ENCODE peak calls at places on chromosome 9, in seven cellular contexts. L is H1, E is HCT116, N is K562, X is SK-N-SH, M is GM12878, U is HepG2. V is an unnamed sample.

GRCh38 chr9:98971915-98972223 is 28.2 kb downstream of the COL15A1 start:
- DNase-seq in L (no peak), E (no peak), N (peak), X (no peak), M (no peak), U (no peak), V (no peak)

GRCh38 chr9:133130721-133131244 is 9.7 kb upstream of the RALGDS start:
- DNase-seq in L (no peak), E (no peak), N (no peak), X (no peak), M (no peak), U (no peak), V (no peak)

GRCh38 chr9:806285-807156 is 35.0 kb upstream of the DMRT1 start:
- DNase-seq in L (no peak), E (no peak), N (no peak), X (peak), M (peak), U (peak), V (peak)

GRCh38 chr9:112487799-112488345 is 1.2 kb downstream of the KIAA1958 start:
- DNase-seq in L (no peak), E (no peak), N (peak), X (peak), M (no peak), U (no peak), V (peak)

GRCh38 chr9:132768932-132769894 is 98.9 kb downstream of the GTF3C4 start:
- DNase-seq in L (peak), E (no peak), N (peak), X (peak), M (peak), U (peak), V (peak)

GRCh38 chr9:112586600-112587155 is 100.1 kb downstream of the KIAA1958 start:
- DNase-seq in L (no peak), E (no peak), N (no peak), X (no peak), M (no peak), U (no peak), V (no peak)

GRCh38 chr9:91500509-91501011 is 76.9 kb upstream of the NFIL3 start:
- DNase-seq in L (no peak), E (peak), N (peak), X (no peak), M (no peak), U (no peak), V (no peak)

GRCh38 chr9:37025381-37026084 is 8.5 kb downstream of the PAX5 start:
- DNase-seq in L (no peak), E (no peak), N (no peak), X (no peak), M (no peak), U (no peak), V (no peak)

GRCh38 chr9:126327016-126327749 is 554 bp downstream of the MVB12B start:
- DNase-seq in L (peak), E (no peak), N (no peak), X (peak), M (no peak), U (no peak), V (no peak)

GRCh38 chr9:37948417-37948980 is 44.6 kb upstream of the SLC25A51 start:
- DNase-seq in L (no peak), E (no peak), N (no peak), X (no peak), M (no peak), U (no peak), V (no peak)

GRCh38 chr9:89943728-89944127 is 338.9 kb downstream of the GADD45G start:
- DNase-seq in L (no peak), E (no peak), N (no peak), X (no peak), M (no peak), U (no peak), V (no peak)

GRCh38 chr9:36802171-36802920 is 229.7 kb downstream of the MELK start:
- DNase-seq in L (no peak), E (no peak), N (no peak), X (no peak), M (no peak), U (no peak), V (no peak)

GRCh38 chr9:132669636-132670358 is at the start of gene DDX31:
- DNase-seq in L (peak), E (peak), N (peak), X (peak), M (peak), U (peak), V (peak)

GRCh38 chr9:13569706-13570423 is 290.4 kb upstream of the MPDZ start:
- DNase-seq in L (no peak), E (no peak), N (no peak), X (no peak), M (no peak), U (no peak), V (no peak)

GRCh38 chr9:72477862-72478564 is 43.4 kb upstream of the TMC1 start:
- DNase-seq in L (no peak), E (peak), N (peak), X (no peak), M (no peak), U (peak), V (peak)

GRCh38 chr9:133514475-133515239 is 10.1 kb downstream of the MYMK start:
- DNase-seq in L (no peak), E (no peak), N (no peak), X (peak), M (no peak), U (no peak), V (no peak)

GRCh38 chr9:134641173-134641985 is at the start of gene COL5A1:
- DNase-seq in L (peak), E (no peak), N (peak), X (peak), M (no peak), U (no peak), V (peak)

GRCh38 chr9:20117985-20118384 is 329.1 kb upstream of the SLC24A2 start:
- DNase-seq in L (no peak), E (no peak), N (no peak), X (no peak), M (no peak), U (no peak), V (no peak)

GRCh38 chr9:35976726-35977125 is 18.8 kb upstream of the OR2S2 start:
- DNase-seq in L (no peak), E (no peak), N (no peak), X (no peak), M (peak), U (no peak), V (no peak)

GRCh38 chr9:35107337-35108290 is 4.7 kb upstream of the STOML2 start:
- DNase-seq in L (no peak), E (no peak), N (no peak), X (no peak), M (no peak), U (no peak), V (no peak)

GRCh38 chr9:114856210-114856941 is 50.5 kb upstream of the TNFSF15 start:
- DNase-seq in L (no peak), E (no peak), N (no peak), X (no peak), M (no peak), U (no peak), V (no peak)

GRCh38 chr9:133515240-133515610 is 9.5 kb downstream of the MYMK start:
- DNase-seq in L (no peak), E (no peak), N (no peak), X (no peak), M (no peak), U (no peak), V (no peak)

GRCh38 chr9:112051812-112052211 is 123.3 kb downstream of the SUSD1 start:
- DNase-seq in L (no peak), E (no peak), N (no peak), X (no peak), M (no peak), U (no peak), V (no peak)

GRCh38 chr9:132201780-132202703 is 40.2 kb downstream of the NTNG2 start:
- DNase-seq in L (no peak), E (no peak), N (peak), X (no peak), M (no peak), U (no peak), V (no peak)

GRCh38 chr9:38068866-38069628 is at the start of gene SHB:
- DNase-seq in L (peak), E (no peak), N (peak), X (peak), M (no peak), U (peak), V (peak)

GRCh38 chr9:134616341-134616740 is 25.3 kb upstream of the COL5A1 start:
- DNase-seq in L (no peak), E (no peak), N (no peak), X (no peak), M (no peak), U (no peak), V (no peak)

GRCh38 chr9:120872775-120873502 is 4.0 kb downstream of the PHF19 start:
- DNase-seq in L (no peak), E (no peak), N (no peak), X (no peak), M (no peak), U (no peak), V (no peak)

GRCh38 chr9:76699966-76700365 is 64.3 kb upstream of the PCA3 start:
- DNase-seq in L (no peak), E (no peak), N (no peak), X (no peak), M (no peak), U (no peak), V (no peak)

GRCh38 chr9:76704601-76705204 is 59.5 kb upstream of the PCA3 start:
- DNase-seq in L (no peak), E (peak), N (peak), X (peak), M (peak), U (peak), V (peak)

GRCh38 chr9:76701441-76702031 is 62.7 kb upstream of the PCA3 start:
- DNase-seq in L (no peak), E (no peak), N (no peak), X (no peak), M (no peak), U (no peak), V (no peak)

GRCh38 chr9:76700916-76701315 is 63.3 kb upstream of the PCA3 start:
- DNase-seq in L (no peak), E (no peak), N (no peak), X (no peak), M (no peak), U (no peak), V (no peak)

DNA sequence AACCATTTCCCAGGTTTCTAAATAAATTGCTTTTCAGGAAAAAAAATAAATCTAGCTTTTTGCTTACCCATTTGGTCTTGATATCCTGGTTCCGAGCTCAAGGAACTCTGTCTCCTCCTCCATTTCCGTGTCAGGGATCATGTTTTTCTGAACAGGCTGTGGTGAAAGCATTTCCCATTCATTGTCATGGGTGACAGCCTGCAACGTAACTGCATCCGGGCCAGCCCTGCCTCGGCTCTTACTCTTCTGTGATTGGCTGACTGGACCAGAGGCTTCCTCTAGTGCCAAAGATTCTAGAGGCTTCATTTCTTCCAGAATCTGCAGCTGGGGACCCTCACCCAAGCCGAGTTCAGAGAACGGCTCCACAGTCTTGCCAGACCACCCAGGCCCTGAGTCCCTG is 61.0 kb upstream of the PCA3 start:
- DNase-seq in L (no peak), E (no peak), N (peak), X (no peak), M (no peak), U (no peak), V (no peak)
- TF ChIP-seq JUND in L (no peak), E (no peak), N (no peak), X (no peak), M (no peak), U (no peak), V (no peak)

GRCh38 chr9:86867658-86868313 is 79.5 kb downstream of the GAS1 start:
- DNase-seq in L (no peak), E (no peak), N (no peak), X (peak), M (no peak), U (no peak), V (no peak)
- TF ChIP-seq JUND in L (no peak), E (no peak), N (no peak), X (no peak), M (no peak), U (no peak), V (no peak)

GRCh38 chr9:82637368-82637767 is 425.6 kb downstream of the RASEF start:
- DNase-seq in L (no peak), E (no peak), N (no peak), X (no peak), M (no peak), U (no peak), V (no peak)
- TF ChIP-seq JUND in L (no peak), E (no peak), N (no peak), X (no peak), M (no peak), U (no peak), V (no peak)

DNA sequence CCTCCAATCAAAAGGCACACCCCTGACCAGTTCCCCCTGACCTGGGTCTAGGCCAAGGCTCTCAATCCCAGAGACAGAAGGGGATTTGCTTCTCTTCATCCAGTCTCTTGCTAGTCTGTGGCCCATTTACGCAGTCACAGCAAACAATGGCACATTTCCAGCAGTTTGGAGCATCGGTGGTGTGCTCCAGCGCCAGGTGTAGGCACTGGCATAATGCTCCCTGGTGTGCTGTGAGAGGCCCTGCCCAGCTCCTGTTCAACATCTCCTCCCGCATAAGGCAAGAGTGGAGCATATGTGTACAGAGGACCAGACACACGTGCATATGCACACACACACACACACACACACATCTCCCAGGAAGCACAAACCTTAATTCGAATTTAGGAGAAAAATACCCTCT is 79.5 kb upstream of the ERCC6L2 start:
- DNase-seq in L (no peak), E (no peak), N (no peak), X (no peak), M (no peak), U (no peak), V (no peak)
- TF ChIP-seq JUND in L (no peak), E (no peak), N (no peak), X (no peak), M (no peak), U (no peak), V (no peak)

DNA sequence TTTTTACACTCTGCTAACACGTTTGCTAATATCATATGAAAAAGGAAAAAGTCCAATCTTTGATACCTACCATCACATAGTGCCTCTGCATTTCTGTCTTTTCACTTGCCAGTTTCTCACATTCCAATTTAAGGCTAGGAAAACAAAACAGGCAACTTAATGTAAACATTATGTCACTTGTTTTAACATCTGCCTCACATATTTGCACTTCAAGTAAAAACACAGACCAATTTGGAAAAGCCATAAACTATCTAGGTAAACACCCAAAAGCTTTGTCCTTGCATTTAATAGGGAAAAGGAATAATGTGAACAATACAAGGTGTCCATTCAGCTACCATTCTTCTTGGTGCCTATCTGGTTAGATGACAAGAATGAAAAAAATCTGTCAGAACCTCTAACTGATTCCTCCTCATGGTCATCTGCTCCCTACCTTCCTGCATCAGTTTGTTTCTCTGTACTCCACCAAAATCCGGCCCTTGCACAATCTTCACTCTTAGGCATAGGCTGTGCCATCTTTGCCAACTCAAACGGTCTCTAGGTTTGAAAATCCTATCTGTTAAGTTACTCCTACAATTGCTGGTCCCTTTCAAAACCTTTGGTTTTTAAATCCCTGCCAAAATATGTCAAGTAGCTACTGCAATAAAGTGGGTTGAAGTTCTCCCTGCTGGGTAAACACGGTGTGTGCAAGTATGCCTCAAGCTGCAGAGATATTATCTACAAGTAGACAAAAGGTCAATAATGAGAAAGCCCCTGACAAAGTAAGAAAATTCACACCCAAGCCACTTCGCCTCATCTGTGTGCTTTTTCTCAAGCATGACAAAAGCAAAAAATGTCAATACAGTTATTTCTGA is 3.4 kb downstream of the TLE1 start:
- DNase-seq in L (no peak), E (no peak), N (no peak), X (no peak), M (no peak), U (peak), V (peak)
- TF ChIP-seq JUND in L (no peak), E (no peak), N (no peak), X (no peak), M (no peak), U (no peak), V (peak)

GRCh38 chr9:124295097-124295794 is 37.5 kb downstream of the NEK6 start:
- DNase-seq in L (no peak), E (no peak), N (no peak), X (peak), M (no peak), U (no peak), V (no peak)
- TF ChIP-seq JUND in L (no peak), E (no peak), N (no peak), X (no peak), M (no peak), U (no peak), V (no peak)

GRCh38 chr9:70069734-70070133 is 26.1 kb downstream of the MAMDC2 start:
- DNase-seq in L (no peak), E (no peak), N (no peak), X (no peak), M (no peak), U (no peak), V (no peak)

GRCh38 chr9:70073756-70074155 is 30.1 kb downstream of the MAMDC2 start:
- DNase-seq in L (no peak), E (no peak), N (no peak), X (no peak), M (no peak), U (no peak), V (no peak)

GRCh38 chr9:70076678-70077077 is 33.0 kb downstream of the MAMDC2 start:
- DNase-seq in L (no peak), E (no peak), N (no peak), X (no peak), M (no peak), U (no peak), V (no peak)

GRCh38 chr9:70073193-70073592 is 29.5 kb downstream of the MAMDC2 start:
- DNase-seq in L (no peak), E (no peak), N (no peak), X (no peak), M (no peak), U (no peak), V (no peak)
- TF ChIP-seq JUND in L (no peak), E (no peak), N (no peak), X (no peak), M (no peak), U (no peak), V (no peak)

GRCh38 chr9:75914002-75914401 is 23.5 kb downstream of the PCSK5 start:
- DNase-seq in L (no peak), E (no peak), N (no peak), X (no peak), M (no peak), U (no peak), V (no peak)
- TF ChIP-seq JUND in L (no peak), E (no peak), N (no peak), X (no peak), M (no peak), U (no peak), V (no peak)

GRCh38 chr9:4382722-4383317 is 83.0 kb upstream of the GLIS3 start:
- DNase-seq in L (no peak), E (peak), N (no peak), X (peak), M (peak), U (no peak), V (peak)
- TF ChIP-seq JUND in L (no peak), E (no peak), N (no peak), X (no peak), M (no peak), U (no peak), V (no peak)

DNA sequence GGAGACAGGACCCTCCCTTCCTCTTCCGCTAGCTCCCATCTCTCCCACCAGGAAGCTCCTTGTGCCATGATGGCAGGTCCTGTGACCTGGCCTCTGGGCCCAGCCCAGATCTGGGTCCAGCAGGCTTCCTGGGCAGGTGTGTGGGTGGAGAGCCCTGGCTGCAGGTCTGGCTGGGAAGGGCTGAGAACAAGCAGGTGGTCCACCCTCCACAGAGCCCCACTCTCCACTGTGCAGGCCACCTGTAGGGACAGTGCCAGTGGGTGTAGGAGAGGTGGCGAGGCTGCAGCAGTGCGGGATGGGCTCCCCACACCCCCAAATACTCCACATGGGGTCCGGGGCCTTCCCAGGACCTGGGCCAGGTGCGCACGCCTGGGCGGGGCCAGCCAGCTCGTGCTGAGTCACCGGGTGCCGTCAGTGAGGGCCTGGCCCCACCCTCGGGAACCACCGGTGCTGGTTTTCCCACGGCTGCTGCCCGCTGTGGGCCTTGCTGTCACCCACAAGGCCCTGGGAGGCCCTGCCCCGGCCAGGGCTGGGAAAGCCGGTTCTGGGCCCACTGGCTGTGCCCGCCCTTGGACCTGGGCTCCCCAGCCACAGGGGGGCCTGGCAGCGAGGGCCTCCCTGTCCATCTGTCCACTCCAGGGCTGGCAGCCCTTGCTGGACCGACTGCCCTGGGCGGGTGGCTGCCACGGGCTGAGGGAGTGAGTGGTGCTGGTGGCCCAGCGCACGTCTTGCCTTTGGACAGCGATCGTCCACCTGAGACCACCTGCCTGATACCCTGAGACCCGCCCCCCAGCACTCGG is 9.3 kb upstream of the NRARP start:
- DNase-seq in L (peak), E (peak), N (peak), X (peak), M (no peak), U (no peak), V (peak)
- TF ChIP-seq JUND in L (no peak), E (no peak), N (peak), X (no peak), M (no peak), U (no peak), V (no peak)

V was measured in T47D.